ENCODE peak calls at places on chromosome 1, in five cellular contexts. B, A, H, C and G are unnamed samples.

GRCh38 chr1:241675983-241676382 is 23.9 kb downstream of the WDR64 start:
- DNase-seq in B (no peak), A (no peak), H (no peak), C (no peak), G (no peak)

GRCh38 chr1:203288351-203288894 is 16.9 kb upstream of the BTG2 start:
- DNase-seq in B (no peak), A (no peak), H (no peak), C (no peak), G (no peak)

GRCh38 chr1:81760487-81761097 is 40.1 kb upstream of the ADGRL2 start:
- DNase-seq in B (no peak), A (peak), H (peak), C (peak), G (peak)

GRCh38 chr1:198157847-198158765 is 1.3 kb downstream of the NEK7 start:
- DNase-seq in B (peak), A (peak), H (no peak), C (no peak), G (peak)

GRCh38 chr1:160618763-160619274 is 28.0 kb downstream of the SLAMF1 start:
- DNase-seq in B (no peak), A (no peak), H (no peak), C (no peak), G (no peak)

GRCh38 chr1:61436491-61437120 is 288.3 kb downstream of the TM2D1 start:
- DNase-seq in B (no peak), A (no peak), H (no peak), C (no peak), G (no peak)

GRCh38 chr1:112722601-112723510 is 7.7 kb upstream of the PPM1J start:
- DNase-seq in B (no peak), A (peak), H (no peak), C (peak), G (no peak)

GRCh38 chr1:163054056-163054706 is 15.0 kb upstream of the RGS4 start:
- DNase-seq in B (no peak), A (no peak), H (no peak), C (no peak), G (no peak)

GRCh38 chr1:55420021-55420420 is 204.9 kb upstream of the USP24 start:
- DNase-seq in B (no peak), A (no peak), H (no peak), C (no peak), G (peak)

GRCh38 chr1:221118176-221118937 is 239.1 kb downstream of the HLX start:
- DNase-seq in B (no peak), A (no peak), H (no peak), C (no peak), G (no peak)

GRCh38 chr1:159823401-159823800 is 3.3 kb upstream of the SLAMF8 start:
- DNase-seq in B (no peak), A (no peak), H (no peak), C (no peak), G (no peak)

GRCh38 chr1:61082336-61083013 is at the start of gene NFIA:
- DNase-seq in B (no peak), A (peak), H (no peak), C (peak), G (peak)

GRCh38 chr1:224173523-224173922 is 9.5 kb upstream of the DEGS1 start:
- DNase-seq in B (no peak), A (no peak), H (no peak), C (no peak), G (no peak)

GRCh38 chr1:25019351-25020172 is 89.5 kb upstream of the RUNX3 start:
- DNase-seq in B (peak), A (no peak), H (no peak), C (no peak), G (no peak)

GRCh38 chr1:1680912-1681273 is 11.7 kb downstream of the SLC35E2B start:
- DNase-seq in B (no peak), A (peak), H (no peak), C (no peak), G (no peak)

GRCh38 chr1:238139713-238140112 is 249.0 kb upstream of the ZP4 start:
- DNase-seq in B (no peak), A (no peak), H (peak), C (no peak), G (no peak)

GRCh38 chr1:58858344-58858673 is 74.5 kb upstream of the JUN start:
- DNase-seq in B (peak), A (no peak), H (peak), C (no peak), G (no peak)